ENCODE peak calls at places on chromosomes 12 and 14, in five cellular contexts. W is pulmonary artery endothelial cell, Z is IMR-90, E is H9, U is T-helper 2 cell. V is an unnamed sample.

GRCh38 chr12:110107369-110108281 is 16.5 kb upstream of the IFT81 start:
- DNase-seq in W (no peak), Z (peak), E (no peak), U (no peak), V (no peak)

GRCh38 chr14:73209943-73210342 is 27.4 kb upstream of the PAPLN start:
- DNase-seq in W (peak), Z (peak), E (no peak), U (no peak), V (no peak)

GRCh38 chr12:53308276-53308675 is 8.8 kb downstream of the MYG1 start:
- DNase-seq in W (no peak), Z (no peak), E (no peak), U (no peak), V (no peak)

GRCh38 chr12:126156806-126157574 is 1091.8 kb downstream of the AACS start:
- DNase-seq in W (no peak), Z (no peak), E (peak), U (no peak), V (no peak)

GRCh38 chr12:7122876-7123769 is 5.6 kb downstream of the RBP5 start:
- DNase-seq in W (no peak), Z (no peak), E (no peak), U (no peak), V (no peak)

GRCh38 chr12:6165418-6165817 is 34.8 kb upstream of the CD9 start:
- DNase-seq in W (no peak), Z (peak), E (no peak), U (no peak), V (no peak)

GRCh38 chr12:77433799-77434198 is 368.4 kb upstream of the E2F7 start:
- DNase-seq in W (no peak), Z (peak), E (no peak), U (no peak), V (no peak)

GRCh38 chr12:101925352-101925751 is 48.0 kb downstream of the DRAM1 start:
- DNase-seq in W (no peak), Z (peak), E (no peak), U (no peak), V (no peak)

GRCh38 chr12:77366616-77367015 is 301.2 kb upstream of the E2F7 start:
- DNase-seq in W (no peak), Z (no peak), E (no peak), U (no peak), V (no peak)

GRCh38 chr12:127485528-127485927 is 781.4 kb upstream of the TMEM132C start:
- DNase-seq in W (no peak), Z (peak), E (no peak), U (no peak), V (no peak)

GRCh38 chr14:85437143-85437542 is 92.8 kb upstream of the FLRT2 start:
- DNase-seq in W (no peak), Z (peak), E (no peak), U (no peak), V (no peak)

GRCh38 chr14:89493877-89494634 is 77.0 kb upstream of the FOXN3 start:
- DNase-seq in W (no peak), Z (no peak), E (no peak), U (no peak), V (peak)

GRCh38 chr12:15996254-15996653 is 85.1 kb downstream of the DERA start:
- DNase-seq in W (no peak), Z (peak), E (peak), U (no peak), V (no peak)

GRCh38 chr12:119444462-119445044 is 110.0 kb downstream of the CCDC60 start:
- DNase-seq in W (peak), Z (no peak), E (peak), U (peak), V (no peak)

GRCh38 chr12:56087220-56087619 is 7.3 kb downstream of the ERBB3 start:
- DNase-seq in W (no peak), Z (no peak), E (no peak), U (no peak), V (no peak)

GRCh38 chr12:132615579-132616066 is 3.0 kb upstream of the P2RX2 start:
- DNase-seq in W (no peak), Z (no peak), E (no peak), U (no peak), V (no peak)

GRCh38 chr14:87691482-87691881 is 301.5 kb downstream of the GALC start:
- DNase-seq in W (no peak), Z (no peak), E (no peak), U (no peak), V (no peak)

GRCh38 chr14:23358553-23359166 is 6.0 kb upstream of the SLC22A17 start:
- DNase-seq in W (no peak), Z (no peak), E (peak), U (no peak), V (no peak)

GRCh38 chr12:52672321-52672933 is 7.8 kb downstream of the KRT1 start:
- DNase-seq in W (no peak), Z (no peak), E (no peak), U (no peak), V (no peak)

GRCh38 chr12:129226005-129226404 is 372.7 kb downstream of the GLT1D1 start:
- DNase-seq in W (no peak), Z (no peak), E (no peak), U (no peak), V (no peak)

GRCh38 chr12:33322519-33322918 is 117.1 kb downstream of the SYT10 start:
- DNase-seq in W (no peak), Z (no peak), E (no peak), U (no peak), V (no peak)

GRCh38 chr12:93638095-93638494 is 39.1 kb upstream of the CRADD start:
- DNase-seq in W (no peak), Z (peak), E (no peak), U (no peak), V (no peak)

GRCh38 chr12:128693771-128694170 is 130.0 kb downstream of the SLC15A4 start:
- DNase-seq in W (no peak), Z (no peak), E (no peak), U (no peak), V (no peak)

V was measured in memory B cell.